ENCODE peak calls at places on chromosomes 11 and 22, in four cellular contexts. E is HepG2, W is H1, B is GM12878. N is an unnamed sample.

GRCh38 chr11:114066046-114066648 is 6.6 kb downstream of the ZBTB16 start:
- DNase-seq in E (no peak), W (no peak), B (no peak), N (no peak)

GRCh38 chr11:48154162-48154561 is 62.4 kb upstream of the OR4B1 start:
- DNase-seq in B (no peak), E (no peak), W (no peak), N (no peak)

GRCh38 chr11:46338988-46339666 is 8.1 kb upstream of the DGKZ start:
- DNase-seq in W (peak), E (no peak), B (no peak), N (peak)

GRCh38 chr11:115760528-115760837 is 256.3 kb upstream of the CADM1 start:
- DNase-seq in B (no peak), E (no peak), W (no peak), N (no peak)

GRCh38 chr22:47163481-47163875 is 401.0 kb downstream of the TBC1D22A start:
- DNase-seq in B (no peak), E (no peak), W (no peak), N (no peak)

GRCh38 chr22:20591660-20592310 is 84.4 kb downstream of the MED15 start:
- DNase-seq in E (peak), B (no peak), W (peak), N (no peak)

GRCh38 chr11:33530824-33531223 is 169.8 kb downstream of the C11orf91 start:
- DNase-seq in W (no peak), E (no peak), B (no peak), N (no peak)

GRCh38 chr11:2803186-2804057 is 82.2 kb downstream of the CDKN1C start:
- DNase-seq in E (no peak), B (no peak), W (no peak), N (no peak)

GRCh38 chr22:45966892-45967365 is 10.0 kb downstream of the WNT7B start:
- DNase-seq in E (peak), W (no peak), B (no peak), N (no peak)

GRCh38 chr11:116187026-116187425 is 585.8 kb downstream of the BUD13 start:
- DNase-seq in B (no peak), W (no peak), E (no peak), N (no peak)

GRCh38 chr11:125946712-125947418 is 1.0 kb downstream of the VSIG10L2 start:
- DNase-seq in E (no peak), B (no peak), W (no peak), N (no peak)

GRCh38 chr22:43867839-43868652 is 5.7 kb upstream of the SULT4A1 start:
- DNase-seq in E (no peak), B (no peak), W (peak), N (peak)

GRCh38 chr11:109329716-109330115 is 92.3 kb upstream of the C11orf87 start:
- DNase-seq in W (no peak), B (no peak), E (no peak), N (no peak)

GRCh38 chr11:74650498-74650897 is 58.1 kb downstream of the POLD3 start:
- DNase-seq in E (no peak), B (no peak), W (no peak), N (no peak)

GRCh38 chr22:23835773-23836144 is 3.0 kb downstream of the DERL3 start:
- DNase-seq in E (no peak), B (no peak), W (no peak), N (no peak)
- TF ChIP-seq SUZ12 in E (no peak), B (no peak), W (no peak), N (no peak)

DNA sequence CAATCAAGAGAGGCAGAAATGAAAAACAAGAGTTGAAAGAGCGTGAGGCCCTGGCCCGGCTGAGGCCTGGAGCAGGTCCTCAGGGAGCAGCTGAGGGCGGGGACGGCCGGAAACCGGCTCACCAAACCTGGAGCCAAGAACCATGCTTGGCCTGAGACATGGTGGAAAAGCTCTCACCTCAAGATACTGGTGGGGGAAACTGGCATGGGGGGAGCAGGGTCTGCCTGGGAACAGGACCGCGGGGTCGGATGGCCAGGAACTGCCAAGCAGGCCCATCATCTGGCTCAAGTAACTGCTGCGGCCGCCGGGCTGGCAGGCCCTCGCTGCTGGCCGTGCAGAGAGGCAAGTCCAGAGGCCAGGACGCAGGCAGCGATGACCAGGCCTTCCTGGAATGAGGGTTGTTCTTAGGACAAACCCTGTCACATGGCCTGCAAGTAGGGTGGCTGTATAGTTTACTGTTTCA is 18.9 kb upstream of the WNT11 start:
- DNase-seq in B (no peak), E (no peak), W (no peak), N (no peak)
- H3K9ac ChIP-seq in B (no peak), E (peak), W (no peak), N (no peak)

GRCh38 chr11:32435947-32436750 is 810 bp upstream of the WT1 start:
- DNase-seq in B (no peak), E (no peak), W (no peak), N (no peak)
- TF ChIP-seq SUZ12 in B (no peak), E (no peak), W (peak), N (peak)

GRCh38 chr11:130740819-130741218 is 175.5 kb downstream of the SNX19 start:
- DNase-seq in E (no peak), B (no peak), W (no peak), N (no peak)

GRCh38 chr11:130738618-130739017 is 177.7 kb downstream of the SNX19 start:
- DNase-seq in E (no peak), B (no peak), W (no peak), N (no peak)

GRCh38 chr11:130732476-130732875 is 183.8 kb downstream of the SNX19 start:
- DNase-seq in B (no peak), W (no peak), E (no peak), N (no peak)

GRCh38 chr11:130737041-130737830 is 179.0 kb downstream of the SNX19 start:
- DNase-seq in W (no peak), E (no peak), B (no peak), N (no peak)

DNA sequence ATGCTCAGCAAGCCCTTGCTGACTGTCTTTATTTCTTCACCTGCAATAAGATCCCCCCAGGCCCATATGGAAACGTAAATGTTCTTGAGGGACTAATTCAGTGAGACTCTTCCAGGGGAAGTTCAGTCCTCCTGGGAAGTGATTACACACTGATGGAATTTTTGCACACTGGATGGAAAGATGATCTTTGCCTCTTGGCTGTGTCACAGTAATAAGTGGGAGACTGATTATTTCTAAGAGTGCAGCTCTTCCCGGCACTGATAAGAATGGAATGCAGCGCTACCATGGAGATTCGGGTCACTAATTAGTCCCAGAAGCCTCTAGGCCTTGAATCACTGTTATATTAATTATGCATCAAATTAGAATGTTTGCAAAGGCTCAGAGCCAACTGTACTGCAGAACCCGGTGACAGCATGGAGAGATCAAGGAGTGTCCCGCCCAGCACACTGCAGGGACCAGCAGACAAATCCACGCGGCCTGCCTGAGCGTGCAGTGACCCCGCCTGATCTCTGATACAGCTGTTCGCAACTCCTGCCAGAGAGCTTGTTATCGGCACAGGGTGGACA is 178.3 kb downstream of the SNX19 start:
- DNase-seq in E (no peak), W (no peak), B (no peak), N (no peak)
- H3K9ac ChIP-seq in E (no peak), W (no peak), B (no peak), N (no peak)

GRCh38 chr11:88306785-88307184 is 30.8 kb downstream of the CTSC start:
- DNase-seq in E (no peak), W (no peak), B (no peak), N (no peak)

GRCh38 chr11:88304352-88304751 is 33.2 kb downstream of the CTSC start:
- DNase-seq in E (no peak), W (no peak), B (no peak), N (no peak)

GRCh38 chr11:88303037-88303436 is 34.5 kb downstream of the CTSC start:
- DNase-seq in W (no peak), E (no peak), B (peak), N (no peak)

GRCh38 chr11:88307749-88308425 is 29.6 kb downstream of the CTSC start:
- DNase-seq in W (peak), B (peak), E (no peak), N (peak)

DNA sequence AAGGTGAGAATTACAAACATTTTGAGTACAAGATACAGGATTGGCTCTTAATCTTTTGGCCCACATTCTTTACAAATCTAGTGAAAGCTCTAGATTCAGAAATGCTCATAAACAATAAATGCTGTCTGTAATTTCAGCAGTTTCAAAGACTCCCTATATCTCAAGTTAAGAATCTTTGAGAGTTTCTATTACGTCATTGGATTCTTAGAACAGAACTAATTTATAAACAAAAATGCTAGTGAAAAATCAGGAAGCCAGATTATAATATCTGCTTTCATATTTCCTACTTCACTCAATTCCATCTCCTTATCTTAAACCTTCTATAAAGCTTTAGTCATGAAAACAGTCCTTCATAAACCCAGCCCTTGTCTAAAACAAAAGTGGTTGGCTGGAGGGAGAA is 32.1 kb downstream of the CTSC start:
- DNase-seq in W (no peak), E (no peak), B (no peak), N (no peak)
- TF ChIP-seq SUZ12 in W (no peak), E (no peak), B (no peak), N (no peak)